ENCODE peak calls at places on chromosomes 13 and 19, in five cellular contexts. O, M, E, F and A are unnamed samples.
A peak's percentile ranks its signal among the peaks of the same experiment; 100 is the strongest.

GRCh38 chr19:40831502-40832430 is 18.5 kb downstream of the CYP2A6 start:
- DNase-seq in O (peak; percentile 82), M (no peak), E (no peak), F (peak; percentile 99), A (no peak)

GRCh38 chr19:55986487-55986886 is at the start of gene NLRP5:
- DNase-seq in O (no peak), M (no peak), E (no peak), F (no peak), A (no peak)

GRCh38 chr13:34155931-34156607 is 338.1 kb downstream of the RFC3 start:
- DNase-seq in O (no peak), M (no peak), E (no peak), F (no peak), A (peak; percentile 10)

GRCh38 chr19:48413879-48414623 is 20.6 kb downstream of the GRIN2D start:
- DNase-seq in O (no peak), M (no peak), E (no peak), F (no peak), A (no peak)

GRCh38 chr19:7618366-7618765 is 11.0 kb downstream of the XAB2 start:
- DNase-seq in O (no peak), M (no peak), E (no peak), F (no peak), A (no peak)

GRCh38 chr19:1606138-1606651 is 933 bp upstream of the UQCR11 start:
- DNase-seq in O (no peak), M (no peak), E (no peak), F (no peak), A (no peak)

GRCh38 chr19:34436716-34437115 is 8.5 kb downstream of the UBA2 start:
- DNase-seq in O (no peak), M (no peak), E (no peak), F (no peak), A (no peak)

GRCh38 chr13:110156186-110157065 is 150.5 kb downstream of the COL4A1 start:
- DNase-seq in O (no peak), M (no peak), E (no peak), F (no peak), A (no peak)

GRCh38 chr13:113588394-113589111 is 4.0 kb downstream of the TFDP1 start:
- DNase-seq in O (no peak), M (no peak), E (no peak), F (no peak), A (no peak)

GRCh38 chr13:60448907-60449510 is 52.0 kb downstream of the TDRD3 start:
- DNase-seq in O (peak; percentile 40), M (no peak), E (no peak), F (peak; percentile 41), A (no peak)

GRCh38 chr19:37361994-37362393 is 8.9 kb upstream of the ZNF527 start:
- DNase-seq in O (no peak), M (no peak), E (no peak), F (peak; percentile 3), A (no peak)

GRCh38 chr13:46150134-46150693 is 31.8 kb downstream of the LCP1 start:
- DNase-seq in O (no peak), M (no peak), E (no peak), F (no peak), A (no peak)

GRCh38 chr19:30877591-30878230 is 471.5 kb downstream of the TSHZ3 start:
- DNase-seq in O (no peak), M (no peak), E (no peak), F (no peak), A (no peak)

GRCh38 chr19:28793391-28794168 is 419.4 kb downstream of the UQCRFS1 start:
- DNase-seq in O (no peak), M (no peak), E (no peak), F (no peak), A (peak; percentile 47)

GRCh38 chr19:45470147-45471081 is 2.6 kb downstream of the FOSB start:
- DNase-seq in O (peak; percentile 53), M (no peak), E (no peak), F (no peak), A (no peak)